ENCODE peak calls at places on chromosomes 16 and 17, in four cellular contexts. D, K, X and M are unnamed samples. For H3K27me3, the result is how much of the 10 kb centered on the place peaks cover.

GRCh38 chr16:67480833-67481560 is at the start of gene ATP6V0D1:
- DNase-seq in D (peak), K (peak), X (peak), M (peak)

GRCh38 chr16:7888421-7888820 is 555.8 kb downstream of the RBFOX1 start:
- DNase-seq in D (no peak), K (no peak), X (no peak), M (no peak)

GRCh38 chr16:2518823-2519710 is 1.1 kb upstream of the AMDHD2 start:
- DNase-seq in D (no peak), K (peak), X (no peak), M (peak)

GRCh38 chr17:45574376-45574775 is 83.9 kb upstream of the PLEKHM1 start:
- DNase-seq in D (no peak), K (peak), X (no peak), M (no peak)

GRCh38 chr17:46979023-46979870 is at the start of gene RPRML:
- DNase-seq in D (peak), K (peak), X (peak), M (no peak)

GRCh38 chr16:14303182-14303618 is 232.1 kb downstream of the MRTFB start:
- DNase-seq in D (no peak), K (peak), X (no peak), M (no peak)

GRCh38 chr16:10519929-10520868 is 60.2 kb downstream of the EMP2 start:
- DNase-seq in D (no peak), K (no peak), X (no peak), M (no peak)

GRCh38 chr17:79702071-79702470 is 28.7 kb upstream of the ENPP7 start:
- DNase-seq in D (no peak), K (no peak), X (no peak), M (no peak)

GRCh38 chr16:79970551-79971236 is 370.2 kb upstream of the MAF start:
- DNase-seq in D (peak), K (peak), X (peak), M (no peak)

GRCh38 chr17:82384730-82385429 is 13.3 kb downstream of the UTS2R start:
- DNase-seq in D (no peak), K (peak), X (peak), M (no peak)

GRCh38 chr16:356756-357155 is 4.2 kb upstream of the AXIN1 start:
- DNase-seq in D (no peak), K (no peak), X (no peak), M (no peak)

GRCh38 chr16:354971-355441 is 2.5 kb upstream of the AXIN1 start:
- DNase-seq in D (no peak), K (no peak), X (no peak), M (no peak)

GRCh38 chr16:353404-354285 is 1.1 kb upstream of the AXIN1 start:
- DNase-seq in D (no peak), K (peak), X (peak), M (peak)

GRCh38 chr16:352547-353403 is at the start of gene AXIN1:
- DNase-seq in D (peak), K (peak), X (peak), M (peak)

GRCh38 chr16:354286-354881 is 1.9 kb upstream of the AXIN1 start:
- DNase-seq in D (no peak), K (no peak), X (peak), M (no peak)
- H3K27ac ChIP-seq in D (no peak), K (no peak), X (no peak), M (no peak)

DNA sequence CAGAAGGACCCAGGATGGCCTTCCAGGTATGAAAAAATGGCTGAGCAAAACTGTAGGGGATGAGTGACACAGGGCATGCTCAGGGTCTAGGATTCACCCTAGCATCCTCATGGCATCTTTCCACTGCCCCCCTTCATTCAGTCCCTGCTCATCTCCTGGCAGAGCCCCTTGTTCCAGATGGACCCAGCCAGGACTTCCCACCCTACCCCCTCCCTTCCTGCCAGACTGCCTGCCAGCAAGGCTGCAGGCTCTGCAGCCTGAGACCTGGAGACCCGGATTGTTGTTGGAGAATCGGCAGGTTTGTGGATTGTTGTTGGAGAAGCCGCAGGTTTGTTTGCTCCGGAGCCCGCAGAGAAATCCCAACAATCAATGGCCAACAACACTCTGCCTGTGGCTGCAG is 6.6 kb downstream of the SEZ6 start:
- DNase-seq in D (no peak), K (no peak), X (no peak), M (no peak)
- H3K27me3 ChIP-seq in D (under half), K (under half), X (under half), M (under half)

GRCh38 chr16:82938108-82938507 is 311.3 kb downstream of the CDH13 start:
- DNase-seq in D (no peak), K (no peak), X (no peak), M (no peak)
- H3K27ac ChIP-seq in D (no peak), K (no peak), X (no peak), M (no peak)

GRCh38 chr16:85864965-85865364 is 34.0 kb upstream of the IRF8 start:
- DNase-seq in D (no peak), K (no peak), X (no peak), M (no peak)
- H3K27me3 ChIP-seq in D (under half), K (under half), X (under half), M (under half)

DNA sequence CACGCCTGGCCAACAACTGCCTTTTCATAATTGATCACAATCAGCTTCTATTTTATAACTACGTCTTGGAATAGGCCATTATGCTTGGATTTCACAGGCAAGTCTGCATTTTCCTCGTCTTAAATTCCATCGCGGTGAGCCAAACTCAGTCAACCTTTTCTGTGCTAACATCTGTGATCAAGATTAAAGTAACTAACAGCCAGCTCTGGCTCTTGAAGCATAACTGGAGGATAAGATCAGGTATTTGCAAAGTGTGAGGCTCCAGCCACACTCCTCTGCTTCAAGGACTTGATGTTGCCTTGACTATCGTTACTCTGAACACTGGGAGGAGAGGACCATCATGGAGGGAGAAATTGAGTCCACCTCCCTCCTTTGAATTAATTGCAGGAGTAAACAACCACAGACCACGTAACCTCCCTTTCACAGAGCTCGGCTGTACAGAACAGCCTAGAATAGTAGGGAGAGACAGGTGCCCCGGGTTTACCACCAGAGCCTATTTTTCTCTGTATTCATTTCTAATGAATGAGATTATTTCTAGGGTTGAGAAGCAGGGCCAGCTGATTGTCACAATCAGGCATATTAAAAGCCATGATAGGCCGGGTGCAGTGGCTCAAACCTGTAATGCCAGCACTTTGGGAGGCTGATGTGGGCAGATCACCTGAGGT is 143.0 kb downstream of the XYLT1 start:
- DNase-seq in D (no peak), K (no peak), X (no peak), M (no peak)
- H3K27ac ChIP-seq in D (no peak), K (no peak), X (no peak), M (no peak)

DNA sequence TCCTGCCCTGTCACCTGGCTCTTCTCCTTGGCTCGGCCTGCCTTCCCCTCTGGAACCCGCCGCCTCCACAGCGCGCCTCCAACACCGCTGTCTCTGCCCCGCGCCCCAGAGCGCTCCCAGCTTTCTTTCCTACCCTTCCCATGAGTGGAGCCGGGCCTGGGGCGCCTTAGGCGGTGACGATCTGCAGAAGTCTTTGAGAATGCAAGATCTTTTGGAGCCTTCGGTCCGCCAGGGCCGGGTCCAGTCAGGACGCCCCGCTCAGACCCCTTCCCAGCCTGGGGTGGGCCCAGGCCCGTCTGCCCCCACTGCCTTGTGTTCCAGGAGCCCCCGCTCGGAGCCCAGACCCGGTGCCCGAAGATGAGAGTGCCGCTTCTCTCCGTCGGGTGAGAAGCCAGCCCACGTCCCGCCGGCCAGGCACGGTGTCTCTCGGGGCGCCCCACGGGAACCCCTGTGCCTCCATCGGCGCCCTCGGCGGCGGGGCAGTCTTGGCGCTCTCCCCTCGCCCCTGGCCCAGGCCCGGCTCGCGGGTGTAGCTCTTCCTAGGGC is 40.0 kb downstream of the MRM1 start:
- DNase-seq in D (no peak), K (no peak), X (no peak), M (no peak)
- H3K27me3 ChIP-seq in D (under half), K (half or more), X (half or more), M (half or more)